ENCODE peak calls at places on chromosome 14, in six cellular contexts. W, Q, M, X, U and G are unnamed samples.

GRCh38 chr14:103165323-103165722 is 42.1 kb downstream of the TNFAIP2 start:
- DNase-seq in X (no peak), W (no peak), U (no peak), Q (no peak), M (no peak), G (no peak)

GRCh38 chr14:105162374-105162979 is 6.1 kb downstream of the JAG2 start:
- DNase-seq in W (no peak), Q (no peak), U (no peak), M (no peak), X (no peak), G (peak)

GRCh38 chr14:32076278-32077080 is 625 bp upstream of the ARHGAP5 start:
- DNase-seq in M (peak), X (peak), Q (peak), U (peak), W (peak), G (peak)

GRCh38 chr14:38775986-38776385 is 327.0 kb downstream of the SEC23A start:
- DNase-seq in Q (no peak), U (no peak), X (no peak), W (no peak), M (no peak), G (no peak)

GRCh38 chr14:40859065-40859464 is 747.6 kb upstream of the LRFN5 start:
- DNase-seq in W (no peak), U (no peak), X (no peak), Q (no peak), M (no peak), G (no peak)

GRCh38 chr14:70782361-70782760 is 27.0 kb downstream of the MAP3K9 start:
- DNase-seq in U (no peak), Q (peak), M (no peak), W (no peak), X (no peak), G (no peak)

GRCh38 chr14:75128596-75128990 is 1.7 kb upstream of the NEK9 start:
- DNase-seq in X (no peak), M (no peak), W (no peak), U (no peak), Q (no peak), G (no peak)

GRCh38 chr14:65346895-65347294 is 65.6 kb upstream of the FUT8 start:
- DNase-seq in X (no peak), W (no peak), M (no peak), U (no peak), Q (peak), G (no peak)

GRCh38 chr14:93375673-93376156 is 28.7 kb downstream of the COX8C start:
- DNase-seq in M (no peak), Q (no peak), X (no peak), U (no peak), W (no peak), G (peak)

GRCh38 chr14:72745546-72745945 is 148.4 kb downstream of the DPF3 start:
- DNase-seq in W (no peak), Q (peak), M (no peak), U (no peak), X (no peak), G (no peak)

GRCh38 chr14:102603293-102603907 is 11.0 kb downstream of the RCOR1 start:
- DNase-seq in U (no peak), M (no peak), W (no peak), Q (no peak), X (no peak), G (no peak)

GRCh38 chr14:90815817-90816662 is at the start of gene TTC7B:
- DNase-seq in Q (peak), U (peak), X (peak), W (peak), M (peak), G (peak)

GRCh38 chr14:89720741-89721315 is 233.7 kb downstream of the EFCAB11 start:
- DNase-seq in X (peak), Q (no peak), M (no peak), U (peak), W (peak), G (peak)

GRCh38 chr14:72401632-72402428 is 469.6 kb downstream of the RGS6 start:
- DNase-seq in X (no peak), W (no peak), M (no peak), Q (peak), U (no peak), G (no peak)

GRCh38 chr14:96832351-96832750 is 35.2 kb downstream of the VRK1 start:
- DNase-seq in M (no peak), W (no peak), U (no peak), X (no peak), Q (no peak), G (no peak)

GRCh38 chr14:32374155-32374554 is 45.1 kb downstream of the AKAP6 start:
- DNase-seq in W (no peak), Q (peak), X (no peak), M (no peak), U (no peak), G (no peak)

GRCh38 chr14:71658261-71658860 is 273.9 kb upstream of the RGS6 start:
- DNase-seq in M (no peak), X (no peak), W (no peak), U (no peak), Q (peak), G (no peak)

GRCh38 chr14:63573579-63573978 is 30.4 kb upstream of the PPP2R5E start:
- DNase-seq in M (no peak), U (no peak), X (no peak), Q (peak), W (no peak), G (no peak)

GRCh38 chr14:50920482-50921225 is 23.6 kb downstream of the PYGL start:
- DNase-seq in U (no peak), W (no peak), Q (peak), X (no peak), M (no peak), G (no peak)

GRCh38 chr14:37090026-37090425 is 82.4 kb downstream of the SLC25A21 start:
- DNase-seq in Q (no peak), M (no peak), X (no peak), W (no peak), U (no peak), G (no peak)

GRCh38 chr14:55354500-55354899 is 57.1 kb downstream of the ATG14 start:
- DNase-seq in Q (peak), U (peak), M (peak), X (peak), W (no peak), G (peak)

GRCh38 chr14:63155511-63156189 is 48.6 kb upstream of the RHOJ start:
- DNase-seq in X (no peak), W (no peak), U (no peak), Q (peak), M (no peak), G (no peak)